ENCODE peak calls at places on chromosome 6, in eight cellular contexts. V, M, J, R, B, H, S and N are unnamed samples.
A peak's percentile ranks its signal among the peaks of the same experiment; 100 is the strongest.

GRCh38 chr6:22028403-22028802 is 268.4 kb downstream of the PRL start:
- DNase-seq in B (no peak), V (no peak), M (no peak), H (no peak), S (no peak), J (no peak), R (no peak), N (no peak)

GRCh38 chr6:21115111-21115510 is 478.4 kb upstream of the SOX4 start:
- DNase-seq in S (no peak), R (peak; percentile 42), H (no peak), V (no peak), J (no peak), B (no peak), M (peak; percentile 74), N (no peak)

GRCh38 chr6:56798163-56798562 is 155.5 kb upstream of the DST start:
- DNase-seq in S (peak; percentile 25), J (no peak), V (no peak), H (no peak), B (no peak), M (peak; percentile 63), R (peak; percentile 90), N (peak; percentile 27)

GRCh38 chr6:6986373-6986772 is 121.4 kb upstream of the RREB1 start:
- DNase-seq in S (no peak), J (no peak), M (no peak), R (no peak), H (no peak), B (no peak), V (no peak), N (no peak)

GRCh38 chr6:99514089-99514488 is 1.1 kb downstream of the USP45 start:
- DNase-seq in J (no peak), R (peak; percentile 15), H (no peak), S (no peak), M (no peak), V (no peak), B (no peak), N (no peak)

GRCh38 chr6:167097770-167098169 is 25.1 kb upstream of the CCR6 start:
- DNase-seq in S (no peak), R (no peak), B (no peak), H (no peak), J (no peak), M (no peak), V (no peak), N (no peak)

GRCh38 chr6:129719692-129720091 is 9.7 kb upstream of the ARHGAP18 start:
- DNase-seq in M (no peak), B (no peak), V (no peak), H (no peak), R (peak; percentile 23), S (no peak), J (no peak), N (no peak)

GRCh38 chr6:95949985-95950384 is 65.8 kb upstream of the FUT9 start:
- DNase-seq in R (no peak), B (no peak), J (no peak), H (no peak), S (no peak), V (no peak), M (no peak), N (no peak)

GRCh38 chr6:54245265-54245664 is 63.0 kb upstream of the TINAG start:
- DNase-seq in S (no peak), B (no peak), H (no peak), J (no peak), V (no peak), M (no peak), R (no peak), N (no peak)

GRCh38 chr6:54681267-54681666 is 165.3 kb upstream of the FAM83B start:
- DNase-seq in H (no peak), R (no peak), J (no peak), V (no peak), M (no peak), S (no peak), B (no peak), N (no peak)

GRCh38 chr6:81126150-81126549 is 626.3 kb downstream of the TENT5A start:
- DNase-seq in H (no peak), V (no peak), B (no peak), J (no peak), S (no peak), M (peak; percentile 8), R (no peak), N (no peak)

GRCh38 chr6:150272976-150273315 is 95.9 kb upstream of the IYD start:
- DNase-seq in J (no peak), M (no peak), V (no peak), R (no peak), S (no peak), H (no peak), B (no peak), N (no peak)

GRCh38 chr6:35585688-35586087 is 73.0 kb upstream of the TULP1 start:
- DNase-seq in H (no peak), R (no peak), V (no peak), B (no peak), S (no peak), J (no peak), M (no peak), N (no peak)

GRCh38 chr6:33837070-33837469 is 33.3 kb upstream of the MLN start:
- DNase-seq in S (no peak), B (no peak), J (no peak), H (no peak), V (no peak), R (no peak), M (no peak), N (no peak)

GRCh38 chr6:136158971-136159370 is 91.1 kb downstream of the MTFR2 start:
- DNase-seq in R (no peak), V (no peak), S (peak; percentile 7), H (no peak), B (no peak), M (no peak), J (no peak), N (no peak)

GRCh38 chr6:102619585-102619984 is 1226.1 kb downstream of the GRIK2 start:
- DNase-seq in S (peak; percentile 44), M (no peak), H (no peak), B (no peak), R (peak; percentile 1), J (no peak), V (no peak), N (no peak)

DNA sequence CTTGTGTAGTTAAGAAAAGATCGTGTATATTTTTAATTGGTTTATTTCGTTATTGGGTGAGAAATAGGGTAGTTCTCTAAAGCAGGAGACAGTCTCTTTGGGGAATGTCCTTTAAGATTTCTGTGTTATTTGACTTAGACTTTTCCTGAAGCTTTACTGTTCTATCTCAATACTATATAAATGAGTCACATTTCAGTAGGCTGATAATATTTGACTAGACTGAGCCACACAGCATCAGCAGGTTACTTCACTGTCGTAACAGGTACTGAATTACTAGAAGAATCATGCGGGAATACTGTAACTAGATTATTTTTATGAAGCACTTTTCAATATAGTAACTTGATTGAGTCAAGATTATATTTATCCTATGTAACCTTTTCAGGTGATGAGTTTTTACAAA is 1.4 kb downstream of the SMAP1 start:
- DNase-seq in S (peak; percentile 52), V (no peak), R (peak; percentile 12), B (no peak), J (no peak), M (no peak), H (no peak), N (no peak)
- H3K27ac ChIP-seq in S (peak overlapping the region; percentile 97), V (no peak overlapping the region), R (no peak overlapping the region), B (no peak overlapping the region), J (peak overlapping the region; percentile 86), M (no peak overlapping the region), H (no peak overlapping the region), N (no peak overlapping the region)

DNA sequence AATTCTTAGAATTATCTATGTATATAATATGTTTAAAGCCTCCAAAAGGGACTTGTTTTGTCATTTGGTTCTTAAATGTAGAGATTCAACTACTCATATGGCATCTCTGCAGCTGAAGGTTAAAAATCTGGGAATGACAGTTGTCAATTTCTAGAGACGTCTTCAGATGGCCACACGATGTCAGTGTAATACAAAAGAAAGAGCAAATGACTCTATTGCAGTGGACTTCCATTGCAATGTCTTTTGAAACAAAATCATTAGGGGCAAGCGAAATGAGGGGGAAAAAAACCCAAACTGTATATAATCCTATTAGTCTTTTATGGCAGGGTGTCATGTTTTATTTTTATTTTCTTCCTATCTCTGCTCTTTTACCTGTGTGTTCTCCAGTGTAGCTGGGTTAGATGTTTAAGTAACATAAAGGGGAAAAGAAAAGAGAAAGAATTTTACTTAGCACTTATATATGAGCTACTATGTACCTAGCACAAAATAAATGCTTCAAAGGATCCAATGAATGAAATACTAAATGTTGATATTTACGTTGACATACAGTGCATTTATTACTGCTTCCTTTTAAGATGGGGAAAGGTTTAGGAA is 26.2 kb downstream of the CCN2 start:
- DNase-seq in J (peak; percentile 44), M (peak; percentile 26), B (no peak), H (no peak), S (peak; percentile 41), R (peak; percentile 66), V (no peak), N (no peak)
- TF ChIP-seq CTCF in J (peak; percentile 74), M (peak; percentile 58), B (peak; percentile 35), H (peak; percentile 63), S (peak; percentile 80), R (peak; percentile 73), V (peak; percentile 53), N (peak; percentile 82)

GRCh38 chr6:3283241-3283640 is 24.5 kb downstream of the PSMG4 start:
- DNase-seq in R (no peak), B (no peak), S (no peak), M (no peak), V (no peak), J (no peak), H (peak; percentile 9), N (no peak)

GRCh38 chr6:3282461-3283236 is 23.9 kb downstream of the PSMG4 start:
- DNase-seq in R (no peak), M (peak; percentile 15), J (no peak), S (no peak), H (peak; percentile 12), B (no peak), V (no peak), N (no peak)

GRCh38 chr6:3284436-3284876 is 25.7 kb downstream of the PSMG4 start:
- DNase-seq in R (no peak), J (no peak), V (no peak), B (no peak), S (no peak), H (no peak), M (no peak), N (no peak)

GRCh38 chr6:3285049-3285639 is 26.4 kb downstream of the PSMG4 start:
- DNase-seq in M (no peak), S (no peak), H (no peak), J (no peak), B (no peak), R (no peak), V (no peak), N (no peak)

GRCh38 chr6:3283641-3284435 is 25.1 kb downstream of the PSMG4 start:
- DNase-seq in M (no peak), B (no peak), H (peak; percentile 6), J (no peak), S (no peak), V (no peak), R (no peak), N (no peak)
- H3K27ac ChIP-seq in M (peak overlapping the region; percentile 84), B (no peak overlapping the region), H (no peak overlapping the region), J (no peak overlapping the region), S (no peak overlapping the region), V (no peak overlapping the region), R (no peak overlapping the region), N (no peak overlapping the region)

DNA sequence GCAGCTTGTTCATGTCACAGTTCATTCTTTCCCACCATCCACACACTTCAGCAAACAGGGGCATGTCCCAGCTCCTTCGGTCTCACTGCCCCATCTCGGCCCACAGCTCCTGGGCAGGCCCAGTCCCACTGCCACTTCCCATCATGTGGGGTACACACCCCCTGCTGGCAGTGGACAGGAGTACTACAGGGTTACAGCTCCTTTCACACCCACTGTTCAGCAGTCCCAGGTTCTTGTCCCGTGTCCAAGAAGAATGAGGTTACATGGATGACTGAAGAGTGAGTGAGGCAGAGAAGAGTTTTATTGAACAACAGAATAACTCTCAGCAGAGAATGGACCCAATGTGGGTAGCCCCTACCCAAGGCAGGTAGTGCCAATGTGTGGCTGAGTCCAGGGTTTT is 77.8 kb upstream of the SMLR1 start:
- DNase-seq in R (no peak), H (no peak), J (peak; percentile 5), M (no peak), S (peak; percentile 22), B (no peak), V (no peak), N (no peak)
- TF ChIP-seq CTCF in R (no peak), H (no peak), J (no peak), M (no peak), S (peak; percentile 8), B (no peak), V (no peak), N (peak; percentile 23)